ENCODE peak calls at places on chromosome 11, in seven cellular contexts. One of them, this sample, is unnamed.

GRCh38 chr11:112570335-112570734 is 309.7 kb upstream of the PLET1 start:
- DNase-seq in choroid plexus epithelial cell: no peak
- DNase-seq in HCT116: no peak
- DNase-seq in colonic mucosa: no peak
- DNase-seq in nephron progenitor cell: no peak
- DNase-seq in NCI-H2081 treated with DMSO at 0.1 percent for 48 hours: no peak
- DNase-seq in activated B cell treated with CpG ODN at 0.5 μM for 24 hours: no peak
- DNase-seq in this sample: no peak

GRCh38 chr11:94753630-94754029 is 14.5 kb upstream of the AMOTL1 start:
- DNase-seq in colonic mucosa: no peak
- DNase-seq in nephron progenitor cell: no peak
- DNase-seq in choroid plexus epithelial cell: no peak
- DNase-seq in HCT116: no peak
- DNase-seq in NCI-H2081 treated with DMSO at 0.1 percent for 48 hours: no peak
- DNase-seq in activated B cell treated with CpG ODN at 0.5 μM for 24 hours: no peak
- DNase-seq in this sample: no peak

GRCh38 chr11:3642071-3642951 is 519 bp upstream of the ART5 start:
- DNase-seq in colonic mucosa: peak
- DNase-seq in nephron progenitor cell: peak
- DNase-seq in HCT116: peak
- DNase-seq in choroid plexus epithelial cell: peak
- DNase-seq in activated B cell treated with CpG ODN at 0.5 μM for 24 hours: no peak
- DNase-seq in NCI-H2081 treated with DMSO at 0.1 percent for 48 hours: no peak
- DNase-seq in this sample: peak

GRCh38 chr11:116162541-116163230 is 610.1 kb downstream of the BUD13 start:
- DNase-seq in NCI-H2081 treated with DMSO at 0.1 percent for 48 hours: peak
- DNase-seq in nephron progenitor cell: peak
- DNase-seq in HCT116: no peak
- DNase-seq in colonic mucosa: no peak
- DNase-seq in choroid plexus epithelial cell: no peak
- DNase-seq in activated B cell treated with CpG ODN at 0.5 μM for 24 hours: no peak
- DNase-seq in this sample: no peak

GRCh38 chr11:30328676-30329075 is 5.8 kb downstream of the ARL14EP start:
- DNase-seq in nephron progenitor cell: no peak
- DNase-seq in NCI-H2081 treated with DMSO at 0.1 percent for 48 hours: no peak
- DNase-seq in choroid plexus epithelial cell: peak
- DNase-seq in colonic mucosa: no peak
- DNase-seq in activated B cell treated with CpG ODN at 0.5 μM for 24 hours: no peak
- DNase-seq in HCT116: no peak
- DNase-seq in this sample: peak

GRCh38 chr11:61004037-61004641 is 32.7 kb downstream of the CD6 start:
- DNase-seq in colonic mucosa: no peak
- DNase-seq in nephron progenitor cell: no peak
- DNase-seq in NCI-H2081 treated with DMSO at 0.1 percent for 48 hours: no peak
- DNase-seq in activated B cell treated with CpG ODN at 0.5 μM for 24 hours: no peak
- DNase-seq in HCT116: no peak
- DNase-seq in choroid plexus epithelial cell: peak
- DNase-seq in this sample: peak

GRCh38 chr11:33160147-33160546 is 1.1 kb downstream of the CSTF3 start:
- DNase-seq in NCI-H2081 treated with DMSO at 0.1 percent for 48 hours: no peak
- DNase-seq in activated B cell treated with CpG ODN at 0.5 μM for 24 hours: no peak
- DNase-seq in choroid plexus epithelial cell: peak
- DNase-seq in HCT116: no peak
- DNase-seq in nephron progenitor cell: no peak
- DNase-seq in colonic mucosa: no peak
- DNase-seq in this sample: peak

GRCh38 chr11:17516551-17517150 is 27.6 kb downstream of the USH1C start:
- DNase-seq in NCI-H2081 treated with DMSO at 0.1 percent for 48 hours: no peak
- DNase-seq in activated B cell treated with CpG ODN at 0.5 μM for 24 hours: no peak
- DNase-seq in nephron progenitor cell: no peak
- DNase-seq in choroid plexus epithelial cell: no peak
- DNase-seq in colonic mucosa: no peak
- DNase-seq in HCT116: no peak
- DNase-seq in this sample: no peak

This sample was measured in IMR-90.